ENCODE peak calls at places on chromosomes 2 and 18, in six cellular contexts. I, U, R, E, C and X are unnamed samples.

GRCh38 chr18:25171334-25171733 is 180.6 kb downstream of the ZNF521 start:
- DNase-seq in C (no peak), I (no peak), E (no peak), U (no peak), R (no peak), X (no peak)

GRCh38 chr2:124001681-124002080 is 23.4 kb upstream of the CNTNAP5 start:
- DNase-seq in R (no peak), I (no peak), C (no peak), E (no peak), U (no peak), X (no peak)

GRCh38 chr2:9699139-9699823 is 68.5 kb upstream of the YWHAQ start:
- DNase-seq in I (no peak), R (peak), U (no peak), C (no peak), E (no peak), X (no peak)

GRCh38 chr18:31436825-31437224 is 10.7 kb upstream of the DSG3 start:
- DNase-seq in E (peak), C (no peak), I (no peak), R (no peak), U (no peak), X (no peak)

GRCh38 chr2:165874445-165875039 is 79.0 kb downstream of the TTC21B start:
- DNase-seq in I (no peak), E (peak), U (peak), C (peak), R (peak), X (no peak)

GRCh38 chr2:85998071-85998991 is 107.4 kb downstream of the POLR1A start:
- DNase-seq in C (no peak), U (no peak), R (no peak), I (no peak), E (no peak), X (no peak)

GRCh38 chr2:26035110-26035728 is 1.3 kb downstream of the RAB10 start:
- DNase-seq in U (no peak), I (no peak), R (no peak), C (no peak), E (no peak), X (no peak)

GRCh38 chr2:80303006-80303741 is 1.4 kb downstream of the LRRTM1 start:
- DNase-seq in E (no peak), I (no peak), U (no peak), R (no peak), C (no peak), X (no peak)

GRCh38 chr2:196702641-196703040 is 63.1 kb downstream of the CCDC150 start:
- DNase-seq in C (no peak), U (no peak), E (no peak), R (no peak), I (no peak), X (no peak)

GRCh38 chr18:48326901-48327675 is 82.1 kb downstream of the ZBTB7C start:
- DNase-seq in R (no peak), E (no peak), I (no peak), C (no peak), U (no peak), X (no peak)

GRCh38 chr18:57223160-57223870 is 76.4 kb downstream of the BOD1L2 start:
- DNase-seq in I (no peak), E (no peak), U (no peak), C (no peak), R (no peak), X (no peak)

GRCh38 chr2:8028436-8028835 is 653.4 kb upstream of the ID2 start:
- DNase-seq in C (no peak), U (no peak), E (no peak), I (no peak), R (no peak), X (no peak)

GRCh38 chr2:150013011-150013410 is 425.4 kb upstream of the MMADHC start:
- DNase-seq in C (no peak), I (no peak), R (no peak), E (no peak), U (no peak), X (no peak)
- TF ChIP-seq TAF1 in C (no peak), I (no peak), R (no peak), E (no peak), U (no peak), X (no peak)

DNA sequence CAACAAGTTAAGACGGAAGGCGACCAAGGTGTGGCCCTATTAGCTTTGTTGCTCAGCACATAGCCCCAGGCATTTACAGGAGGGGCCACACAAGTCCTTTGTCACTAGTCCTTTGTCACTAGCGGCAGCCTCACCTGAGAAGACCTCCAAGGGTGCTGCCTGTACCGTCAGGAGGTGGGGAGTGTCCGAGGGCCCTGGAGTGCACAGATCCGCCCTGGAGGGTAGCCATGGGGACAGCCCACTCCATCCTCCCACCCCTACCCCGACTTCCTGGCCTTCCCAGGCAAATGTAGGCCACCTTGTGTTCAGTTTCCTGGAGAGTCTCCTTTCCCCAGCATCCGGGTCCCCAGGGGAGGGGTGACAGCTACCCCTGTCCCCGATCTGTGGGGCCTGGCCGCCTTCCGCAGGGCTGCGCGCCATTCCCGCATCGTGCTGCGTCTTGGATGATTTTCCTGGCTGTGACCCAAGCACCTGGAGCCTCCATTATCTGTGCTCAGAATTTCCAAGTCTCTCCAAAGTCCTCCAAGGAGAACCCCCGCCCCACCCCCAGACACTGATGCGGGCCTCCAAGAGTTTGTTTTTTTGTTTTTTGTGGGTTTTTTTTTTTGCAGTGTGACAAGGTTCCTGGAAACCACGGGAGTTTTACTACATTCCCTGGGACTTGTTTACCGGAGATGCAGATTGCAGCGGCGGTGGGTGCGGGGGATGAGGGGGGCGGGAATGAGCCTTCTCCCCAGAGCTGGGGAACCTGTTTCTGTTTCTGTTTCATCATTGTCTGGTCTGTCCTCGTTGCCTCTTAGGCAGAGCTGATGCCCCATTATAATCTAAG is 28.6 kb downstream of the TEX44 start:
- DNase-seq in E (no peak), R (no peak), U (no peak), C (no peak), I (no peak), X (no peak)
- TF ChIP-seq POLR2AphosphoS5 in E (no peak), R (no peak), U (no peak), C (no peak), I (no peak), X (no peak)

GRCh38 chr2:111698743-111699554 is 185.0 kb downstream of the ANAPC1 start:
- DNase-seq in U (no peak), C (no peak), R (peak), E (peak), I (no peak), X (no peak)
- TF ChIP-seq POLR2A in U (no peak), C (no peak), R (peak), E (peak), I (no peak), X (no peak)

DNA sequence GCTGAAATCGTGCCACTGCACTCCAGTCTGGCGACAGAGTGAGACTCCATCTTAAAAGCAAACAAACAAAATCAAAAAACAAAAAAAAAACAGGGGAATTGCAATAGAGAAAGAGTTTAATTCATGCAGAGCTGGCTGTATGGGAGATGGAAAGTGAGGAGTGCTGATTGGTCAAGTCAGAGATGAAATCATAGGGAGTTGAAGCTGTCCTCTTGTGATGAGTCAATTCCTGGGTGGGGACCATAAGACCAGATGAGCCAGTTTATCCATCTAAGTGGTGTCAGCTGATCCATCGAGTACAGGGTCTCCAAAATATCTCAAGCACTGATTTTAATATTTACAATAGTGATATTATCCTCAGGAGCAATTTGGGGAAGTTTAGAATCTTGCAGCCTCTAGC is 45.3 kb downstream of the FRZB start:
- DNase-seq in R (no peak), C (no peak), I (no peak), U (no peak), E (no peak), X (no peak)
- TF ChIP-seq TAF1 in R (no peak), C (no peak), I (no peak), U (no peak), E (no peak), X (no peak)

GRCh38 chr18:26663001-26663400 is 114.6 kb upstream of the KCTD1 start:
- DNase-seq in U (no peak), C (no peak), I (no peak), E (no peak), R (no peak), X (no peak)
- TF ChIP-seq POLR2AphosphoS5 in U (no peak), C (no peak), I (no peak), E (no peak), R (no peak), X (no peak)

GRCh38 chr2:110104025-110104771 is 11.4 kb downstream of the MALL start:
- DNase-seq in R (no peak), I (no peak), U (no peak), C (no peak), E (no peak), X (no peak)

GRCh38 chr2:110105183-110105582 is 10.4 kb downstream of the MALL start:
- DNase-seq in C (no peak), U (no peak), E (no peak), I (no peak), R (no peak), X (no peak)

GRCh38 chr2:110101280-110101844 is 14.3 kb downstream of the MALL start:
- DNase-seq in R (no peak), E (peak), C (no peak), I (peak), U (no peak), X (no peak)

GRCh38 chr2:110101911-110102774 is 13.5 kb downstream of the MALL start:
- DNase-seq in E (no peak), R (no peak), U (no peak), C (no peak), I (no peak), X (no peak)

GRCh38 chr2:110103060-110103961 is 12.3 kb downstream of the MALL start:
- DNase-seq in E (no peak), C (no peak), R (no peak), I (no peak), U (no peak), X (no peak)
- TF ChIP-seq POLR2A in E (no peak), C (no peak), R (no peak), I (no peak), U (no peak), X (no peak)

GRCh38 chr2:238821391-238821790 is 26.5 kb upstream of the TWIST2 start:
- DNase-seq in C (no peak), U (no peak), E (no peak), I (no peak), R (no peak), X (no peak)
- TF ChIP-seq TAF1 in C (no peak), U (no peak), E (no peak), I (no peak), R (no peak), X (no peak)

GRCh38 chr2:144941743-144942488 is 422.0 kb upstream of the ZEB2 start:
- DNase-seq in I (no peak), U (no peak), C (no peak), E (no peak), R (no peak), X (no peak)

GRCh38 chr2:144937066-144937465 is 417.1 kb upstream of the ZEB2 start:
- DNase-seq in R (no peak), E (no peak), I (no peak), C (no peak), U (no peak), X (no peak)

GRCh38 chr2:144938308-144938709 is 418.4 kb upstream of the ZEB2 start:
- DNase-seq in I (no peak), C (no peak), E (peak), R (peak), U (no peak), X (no peak)

GRCh38 chr2:144937899-144938298 is 418.0 kb upstream of the ZEB2 start:
- DNase-seq in I (no peak), E (no peak), C (no peak), U (no peak), R (no peak), X (no peak)

DNA sequence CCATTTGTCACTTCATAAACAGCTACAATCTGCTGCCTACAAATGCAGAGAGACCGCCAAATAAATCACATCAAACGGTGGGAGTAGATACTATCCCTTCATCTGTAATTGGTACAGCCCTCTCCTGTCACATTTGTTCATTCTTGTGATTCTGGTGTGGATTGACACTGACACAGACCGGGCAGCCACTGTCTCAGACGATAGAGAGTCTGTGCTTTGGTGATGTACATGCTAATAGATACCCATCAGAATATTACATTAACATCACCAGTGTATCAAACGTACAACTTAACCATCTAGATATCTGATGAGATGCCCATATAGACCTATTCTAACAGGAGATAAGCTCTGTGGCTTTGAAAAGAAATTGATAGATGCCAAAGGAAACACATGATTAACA is 419.7 kb upstream of the ZEB2 start:
- DNase-seq in U (no peak), C (no peak), I (no peak), E (no peak), R (no peak), X (no peak)
- TF ChIP-seq POLR2AphosphoS5 in U (no peak), C (no peak), I (no peak), E (no peak), R (no peak), X (no peak)

DNA sequence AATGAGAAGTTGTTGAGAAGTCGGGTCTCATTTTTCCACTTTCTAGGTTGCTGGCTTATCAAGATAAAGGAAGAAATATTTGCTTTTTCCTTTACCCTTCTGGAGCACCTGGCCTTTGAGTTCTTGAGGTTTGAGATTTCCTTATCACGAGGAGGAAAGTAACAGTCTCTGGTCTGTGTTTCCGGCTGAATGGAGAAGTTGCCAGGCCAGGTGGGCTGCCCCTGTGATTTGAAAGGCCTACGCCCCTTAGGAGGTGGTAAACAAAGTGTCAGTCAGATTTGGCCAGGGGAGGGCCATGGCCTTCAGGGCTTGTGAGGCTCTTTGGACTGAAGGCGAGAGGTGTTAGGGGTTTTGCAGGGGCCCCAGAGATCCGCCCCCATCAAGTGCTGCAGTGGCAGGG is 156.7 kb upstream of the HAAO start:
- DNase-seq in R (no peak), I (no peak), U (no peak), E (no peak), C (no peak), X (no peak)
- TF ChIP-seq POLR2A in R (no peak), I (no peak), U (no peak), E (no peak), C (no peak), X (no peak)

DNA sequence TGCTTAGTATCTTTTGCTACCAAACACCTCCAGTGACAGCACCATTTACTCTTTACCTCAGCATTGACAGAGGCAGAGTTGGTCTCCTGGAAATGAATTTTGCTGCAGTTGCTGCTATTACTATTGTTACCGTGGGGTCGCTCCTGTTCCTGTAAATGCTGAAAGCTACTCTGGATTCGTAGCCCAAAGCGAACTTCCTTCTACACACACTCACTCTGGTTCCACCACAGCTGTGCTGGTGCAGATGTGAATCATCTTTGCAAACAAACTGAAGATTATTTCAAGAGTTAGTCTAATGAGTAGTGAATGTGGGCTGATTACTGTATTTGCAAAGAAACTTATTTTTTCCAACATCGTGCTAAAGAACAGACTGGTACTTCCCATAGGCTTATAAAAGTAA is 303.9 kb downstream of the LPIN1 start:
- DNase-seq in R (peak), I (no peak), U (no peak), E (peak), C (no peak), X (no peak)
- TF ChIP-seq TAF1 in R (no peak), I (no peak), U (no peak), E (no peak), C (no peak), X (no peak)